ENCODE peak calls at places on chromosomes 12 and 14, in six cellular contexts. R is astrocyte, V is lower lobe of right lung, O is adrenal gland, K is left ventricle myocardium inferior, C is upper lobe of right lung. M is an unnamed sample.
A peak's percentile ranks its signal among the peaks of the same experiment; 100 is the strongest.

GRCh38 chr12:122123051-122123760 is 44.6 kb downstream of the MLXIP start:
- DNase-seq in R (peak; percentile 30), V (peak; percentile 53), O (peak; percentile 74), K (peak; percentile 44), C (no peak), M (peak; percentile 79)

GRCh38 chr12:104752883-104753282 is 205.2 kb downstream of the SLC41A2 start:
- DNase-seq in R (no peak), V (no peak), O (no peak), K (no peak), C (no peak), M (no peak)

GRCh38 chr12:84701966-84702365 is 210.6 kb downstream of the SLC6A15 start:
- DNase-seq in R (peak; percentile 20), V (no peak), O (no peak), K (no peak), C (no peak), M (no peak)

GRCh38 chr14:88983755-88984154 is 159.3 kb downstream of the TTC8 start:
- DNase-seq in R (peak; percentile 97), V (no peak), O (no peak), K (no peak), C (no peak), M (no peak)

GRCh38 chr14:49972199-49972671 is 79.4 kb downstream of the ARF6 start:
- DNase-seq in R (peak; percentile 66), V (no peak), O (no peak), K (no peak), C (no peak), M (no peak)

GRCh38 chr12:21773799-21774198 is 707 bp downstream of the KCNJ8 start:
- DNase-seq in R (no peak), V (no peak), O (no peak), K (no peak), C (no peak), M (no peak)

GRCh38 chr14:87133073-87133815 is 859.7 kb downstream of the GALC start:
- DNase-seq in R (peak; percentile 95), V (no peak), O (no peak), K (peak; percentile 19), C (no peak), M (no peak)

GRCh38 chr14:95832012-95832411 is 44.6 kb upstream of the TUNAR start:
- DNase-seq in R (no peak), V (no peak), O (no peak), K (no peak), C (no peak), M (no peak)

GRCh38 chr12:1929241-1929984 is 11.0 kb upstream of the CACNA2D4 start:
- DNase-seq in R (no peak), V (peak; percentile 27), O (no peak), K (no peak), C (no peak), M (no peak)

GRCh38 chr12:46372131-46372851 is at the start of gene SLC38A2:
- DNase-seq in R (peak; percentile 75), V (peak; percentile 99), O (peak; percentile 99), K (peak; percentile 99), C (peak; percentile 99), M (peak; percentile 99)

GRCh38 chr12:124027753-124028559 is 54.9 kb downstream of the ZNF664 start:
- DNase-seq in R (no peak), V (no peak), O (no peak), K (peak; percentile 67), C (no peak), M (no peak)

GRCh38 chr14:72849222-72849621 is 44.7 kb downstream of the DPF3 start:
- DNase-seq in R (no peak), V (no peak), O (no peak), K (no peak), C (no peak), M (peak; percentile 23)

GRCh38 chr14:72845196-72845595 is 48.7 kb downstream of the DPF3 start:
- DNase-seq in R (no peak), V (no peak), O (no peak), K (no peak), C (no peak), M (no peak)

GRCh38 chr14:72845675-72846074 is 48.2 kb downstream of the DPF3 start:
- DNase-seq in R (no peak), V (no peak), O (no peak), K (no peak), C (no peak), M (no peak)

GRCh38 chr14:72850360-72850759 is 43.5 kb downstream of the DPF3 start:
- DNase-seq in R (no peak), V (no peak), O (no peak), K (no peak), C (no peak), M (no peak)

DNA sequence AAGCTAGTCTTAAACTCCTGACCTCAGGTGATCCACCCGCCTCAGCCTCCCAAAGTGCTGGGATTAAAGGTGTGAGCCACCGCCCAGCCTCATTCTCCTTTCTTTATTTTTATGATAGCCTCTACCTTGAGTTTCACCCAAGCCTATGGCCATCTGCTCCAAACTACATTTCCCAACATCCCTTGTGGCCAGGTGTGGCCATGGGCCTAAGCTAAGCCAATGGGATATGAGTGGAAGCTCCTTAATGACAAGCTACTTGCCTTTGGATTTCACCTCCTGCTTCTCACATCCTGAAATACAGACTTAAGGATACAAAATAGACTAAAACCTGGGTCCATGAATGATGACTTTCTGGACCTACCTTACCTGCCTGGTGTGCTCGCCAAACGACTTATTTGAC is 46.2 kb downstream of the DPF3 start:
- DNase-seq in R (no peak), V (no peak), O (no peak), K (no peak), C (no peak), M (no peak)
- H3K27ac ChIP-seq in R (no peak overlapping the region), V (no peak overlapping the region), O (no peak overlapping the region), K (no peak overlapping the region), C (no peak overlapping the region), M (no peak overlapping the region)

DNA sequence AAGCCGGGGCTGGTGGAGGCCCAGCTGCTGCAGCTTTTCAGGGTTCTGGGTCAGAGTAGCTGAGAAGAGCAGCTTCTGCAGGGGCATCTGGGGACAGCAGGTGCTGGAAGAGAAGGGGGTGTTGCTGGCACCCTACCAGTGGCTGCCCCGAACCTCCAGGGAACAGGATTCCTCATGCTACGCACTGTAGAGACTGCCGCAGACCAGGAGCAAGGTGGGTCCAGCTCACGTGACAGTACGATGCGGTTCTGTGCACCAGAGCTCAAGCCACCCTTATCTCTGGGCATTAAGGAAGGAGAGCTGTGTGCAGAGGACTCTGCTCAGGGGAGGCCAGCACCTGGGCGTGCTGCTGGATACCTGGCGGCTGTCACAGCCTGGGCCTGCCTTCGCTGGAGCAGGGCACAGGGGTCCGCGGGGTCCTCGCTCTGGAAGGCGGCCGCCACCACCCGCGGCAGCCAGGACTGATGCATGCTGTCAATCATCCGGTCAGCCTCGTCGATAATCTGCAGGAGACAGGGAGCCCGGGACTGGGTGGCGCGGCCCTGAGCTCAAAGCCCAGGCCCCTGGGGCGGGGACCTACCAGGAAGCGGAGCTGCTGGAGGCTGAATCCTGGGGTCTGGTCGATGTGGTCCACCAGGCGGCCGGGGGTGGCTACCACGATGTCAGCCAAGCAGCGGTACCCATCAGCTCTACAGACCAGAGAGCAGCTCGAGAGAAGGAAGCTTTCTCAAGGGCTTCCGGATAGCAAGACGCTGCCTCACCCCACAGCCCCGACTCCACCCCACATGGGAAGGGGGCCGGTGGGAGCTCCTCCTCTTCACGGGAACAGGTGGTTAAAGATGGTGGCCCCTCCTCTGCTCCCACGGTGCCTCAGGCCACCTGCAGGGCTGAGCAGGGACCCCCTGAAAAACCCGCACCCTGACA is 2.9 kb downstream of the DDX51 start:
- DNase-seq in R (no peak), V (no peak), O (no peak), K (no peak), C (peak; percentile 59), M (peak; percentile 8)
- H3K4me1 ChIP-seq in R (peaks cover 21% of the 10 kb centered on the region), V (peaks cover 27% of the 10 kb centered on the region), O (peaks cover 15% of the 10 kb centered on the region), K (peaks cover 34% of the 10 kb centered on the region), C (peaks cover 18% of the 10 kb centered on the region), M (peaks cover 17% of the 10 kb centered on the region)

GRCh38 chr12:27969901-27970390 is 2.6 kb downstream of the PTHLH start:
- DNase-seq in R (peak; percentile 75), V (peak; percentile 56), O (no peak), K (peak; percentile 37), C (peak; percentile 76), M (peak; percentile 67)

GRCh38 chr12:27970391-27970980 is 2.0 kb downstream of the PTHLH start:
- DNase-seq in R (peak; percentile 56), V (no peak), O (no peak), K (no peak), C (no peak), M (peak; percentile 40)

GRCh38 chr12:27967551-27968054 is 4.9 kb downstream of the PTHLH start:
- DNase-seq in R (peak; percentile 26), V (no peak), O (no peak), K (no peak), C (no peak), M (no peak)

GRCh38 chr12:27970981-27971489 is 1.5 kb downstream of the PTHLH start:
- DNase-seq in R (peak; percentile 30), V (no peak), O (no peak), K (no peak), C (no peak), M (peak; percentile 25)

DNA sequence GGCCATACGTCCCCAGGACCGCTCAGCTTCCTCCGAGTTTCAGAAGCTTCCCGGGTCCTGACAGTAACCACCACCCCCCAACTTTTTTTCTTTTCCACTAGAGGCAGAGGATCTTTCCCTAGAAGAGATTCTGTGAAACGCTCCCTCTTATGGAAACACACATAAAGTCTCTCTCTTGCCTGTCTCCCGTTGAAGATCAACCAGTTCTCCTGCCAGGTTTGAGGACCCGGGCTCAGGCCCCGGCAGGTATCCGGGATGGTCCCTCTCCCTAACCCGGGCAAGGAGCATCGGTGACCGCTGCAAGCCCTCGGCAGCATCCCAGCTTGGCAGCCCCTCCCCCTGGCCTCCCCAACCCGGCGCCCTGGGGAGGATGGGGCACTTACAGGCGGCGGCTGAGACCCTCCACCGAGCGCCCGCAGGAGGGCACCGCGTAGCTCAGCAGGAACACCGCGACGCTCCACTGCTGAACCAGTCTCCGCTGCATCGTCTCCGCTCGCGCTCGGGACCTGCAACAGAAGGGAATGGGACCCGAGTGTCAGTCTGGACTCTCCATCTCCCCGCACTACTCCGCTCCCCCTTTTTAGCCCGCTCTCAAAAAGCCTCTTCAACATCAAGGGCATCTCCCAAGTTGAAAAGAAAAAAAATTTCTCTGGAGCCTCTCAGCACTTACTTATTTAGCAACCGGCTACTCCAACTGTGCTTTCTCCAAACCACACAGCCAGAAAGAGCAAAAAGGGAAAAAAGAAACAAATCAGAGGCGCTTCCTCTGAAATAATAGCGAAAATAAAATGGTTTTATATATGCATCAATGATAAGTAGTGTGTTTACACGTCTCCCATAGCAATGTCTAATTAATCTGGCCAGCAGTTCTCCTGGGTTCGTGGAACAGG is 3.3 kb downstream of the PTHLH start:
- DNase-seq in R (peak; percentile 36), V (no peak), O (no peak), K (peak; percentile 21), C (peak; percentile 63), M (peak; percentile 20)
- TF ChIP-seq CTCF in R (no peak), V (no peak), O (no peak), K (no peak), C (no peak), M (no peak)

GRCh38 chr14:103547941-103548462 is 14.5 kb downstream of the BAG5 start:
- DNase-seq in R (no peak), V (peak; percentile 39), O (no peak), K (peak; percentile 13), C (no peak), M (no peak)

GRCh38 chr14:103545915-103546650 is 16.4 kb downstream of the BAG5 start:
- DNase-seq in R (no peak), V (peak; percentile 43), O (no peak), K (peak; percentile 16), C (no peak), M (no peak)

GRCh38 chr14:103545219-103545914 is 16.4 kb downstream of the TRMT61A start:
- DNase-seq in R (no peak), V (peak; percentile 46), O (no peak), K (peak; percentile 14), C (no peak), M (no peak)

GRCh38 chr14:103547455-103547940 is 15.0 kb downstream of the BAG5 start:
- DNase-seq in R (no peak), V (peak; percentile 34), O (no peak), K (peak; percentile 13), C (no peak), M (no peak)

GRCh38 chr14:103546651-103547454 is 15.6 kb downstream of the BAG5 start:
- DNase-seq in R (no peak), V (peak; percentile 84), O (peak; percentile 73), K (peak; percentile 72), C (peak; percentile 88), M (peak; percentile 83)
- H3K27ac ChIP-seq in R (no peak overlapping the region), V (no peak overlapping the region), O (no peak overlapping the region), K (no peak overlapping the region), C (no peak overlapping the region), M (no peak overlapping the region)